ENCODE peak calls at places on chromosomes 4 and X, in eight cellular contexts. P is CD4-positive, alpha-beta memory T cell; N is psoas muscle; O is neuronal stem cell; M is H1; V is right cardiac atrium; A is breast epithelium; L is upper lobe of right lung. W is an unnamed sample. For H3K27me3 and H3K4me1, the result is how much of the 10 kb centered on the place peaks cover.

GRCh38 chr4:41678086-41678485 is 70.4 kb downstream of the PHOX2B start:
- DNase-seq in P (no peak), N (no peak), O (no peak), M (no peak), V (no peak), A (no peak), L (no peak), W (no peak)

GRCh38 chr4:105451346-105451745 is 22.5 kb downstream of the PPA2 start:
- DNase-seq in P (no peak), N (no peak), O (no peak), M (no peak), V (no peak), A (no peak), L (no peak), W (no peak)

GRCh38 chrX:14073158-14073557 is 43.5 kb upstream of the GEMIN8 start:
- DNase-seq in P (no peak), N (no peak), O (no peak), M (no peak), V (no peak), A (no peak), L (no peak), W (no peak)

GRCh38 chrX:79325263-79325958 is 41.7 kb downstream of the ITM2A start:
- DNase-seq in P (peak), N (no peak), O (no peak), M (no peak), V (no peak), A (no peak), L (no peak), W (no peak)

GRCh38 chr4:5897674-5898073 is 4.8 kb upstream of the CRMP1 start:
- DNase-seq in P (no peak), N (no peak), O (no peak), M (no peak), V (no peak), A (no peak), L (no peak), W (no peak)

GRCh38 chr4:42371306-42372063 is 25.8 kb upstream of the SHISA3 start:
- DNase-seq in P (no peak), N (no peak), O (no peak), M (no peak), V (no peak), A (no peak), L (no peak), W (no peak)

GRCh38 chr4:81826336-81826735 is 354.6 kb upstream of the RASGEF1B start:
- DNase-seq in P (no peak), N (no peak), O (no peak), M (no peak), V (no peak), A (no peak), L (no peak), W (no peak)

GRCh38 chr4:169615467-169616106 is 3.2 kb upstream of the NEK1 start:
- DNase-seq in P (no peak), N (no peak), O (no peak), M (no peak), V (no peak), A (no peak), L (no peak), W (no peak)

GRCh38 chr4:38385286-38386010 is 278.6 kb upstream of the KLF3 start:
- DNase-seq in P (no peak), N (no peak), O (no peak), M (no peak), V (no peak), A (no peak), L (no peak), W (no peak)

GRCh38 chr4:151798678-151799416 is 38.0 kb upstream of the GATB start:
- DNase-seq in P (no peak), N (no peak), O (no peak), M (no peak), V (no peak), A (no peak), L (no peak), W (no peak)

GRCh38 chrX:41868392-41868977 is 54.9 kb downstream of the CASK start:
- DNase-seq in P (no peak), N (no peak), O (no peak), M (no peak), V (no peak), A (no peak), L (no peak), W (no peak)

GRCh38 chr4:101960431-101960830 is 169.9 kb downstream of the BANK1 start:
- DNase-seq in P (no peak), N (no peak), O (no peak), M (no peak), V (no peak), A (no peak), L (no peak), W (no peak)

GRCh38 chrX:47222776-47223350 is 4.4 kb downstream of the CDK16 start:
- DNase-seq in P (no peak), N (no peak), O (no peak), M (no peak), V (no peak), A (no peak), L (no peak), W (no peak)

GRCh38 chrX:140439455-140439854 is 65.4 kb downstream of the SOX3 start:
- DNase-seq in P (no peak), N (no peak), O (peak), M (peak), V (peak), A (no peak), L (peak), W (no peak)

GRCh38 chr4:113050361-113050760 is 908 bp downstream of the ANK2 start:
- DNase-seq in P (no peak), N (no peak), O (no peak), M (no peak), V (no peak), A (no peak), L (no peak), W (no peak)

GRCh38 chr4:146347822-146348221 is 133.5 kb downstream of the REELD1 start:
- DNase-seq in P (no peak), N (no peak), O (no peak), M (no peak), V (no peak), A (no peak), L (no peak), W (no peak)

GRCh38 chr4:16205298-16206164 is 20.7 kb downstream of the TAPT1 start:
- DNase-seq in P (no peak), N (no peak), O (no peak), M (no peak), V (no peak), A (no peak), L (no peak), W (no peak)

GRCh38 chrX:136691028-136691809 is 43.3 kb downstream of the CD40LG start:
- DNase-seq in P (peak), N (no peak), O (no peak), M (no peak), V (no peak), A (no peak), L (no peak), W (no peak)

GRCh38 chr4:8528713-8529112 is 51.5 kb upstream of the GPR78 start:
- DNase-seq in P (no peak), N (no peak), O (no peak), M (no peak), V (no peak), A (no peak), L (no peak), W (no peak)

GRCh38 chr4:14434916-14435315 is 567.4 kb upstream of the CPEB2 start:
- DNase-seq in P (no peak), N (no peak), O (no peak), M (no peak), V (no peak), A (no peak), L (no peak), W (no peak)

GRCh38 chrX:154696328-154697045 is 43.1 kb upstream of the CTAG2 start:
- DNase-seq in P (no peak), N (no peak), O (no peak), M (no peak), V (no peak), A (no peak), L (no peak), W (no peak)

GRCh38 chrX:21740329-21741274 is 17.3 kb downstream of the SMPX start:
- DNase-seq in P (no peak), N (peak), O (no peak), M (no peak), V (peak), A (no peak), L (no peak), W (peak)

GRCh38 chrX:23659339-23659738 is 8.0 kb upstream of the PRDX4 start:
- DNase-seq in P (no peak), N (no peak), O (no peak), M (no peak), V (no peak), A (no peak), L (no peak), W (no peak)

GRCh38 chr4:5776510-5776909 is 65.5 kb downstream of the EVC start:
- DNase-seq in P (no peak), N (no peak), O (no peak), M (no peak), V (no peak), A (no peak), L (no peak), W (no peak)

DNA sequence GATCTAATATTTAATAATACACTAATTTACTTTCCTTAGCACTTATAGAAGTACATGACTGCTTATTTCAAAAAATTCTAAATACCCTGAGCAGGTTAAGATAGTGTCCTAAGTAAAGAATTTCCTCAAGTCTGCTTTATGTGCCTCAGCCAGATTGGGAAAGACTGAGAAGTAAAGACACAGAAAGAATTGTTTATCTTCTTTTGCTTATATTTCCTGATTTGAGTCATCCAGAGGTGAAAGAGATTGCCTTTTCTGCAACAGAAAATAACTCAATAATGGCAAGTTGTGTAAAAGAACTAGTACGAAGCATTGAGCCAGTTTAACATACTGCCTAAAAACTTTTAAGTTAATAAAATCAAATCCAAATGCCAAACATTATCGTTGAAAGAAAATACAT is 45.0 kb downstream of the NAF1 start:
- DNase-seq in P (no peak), N (no peak), O (no peak), M (no peak), V (no peak), A (no peak), L (no peak), W (no peak)
- H3K4me3 ChIP-seq in P (no peak), N (no peak), O (no peak), M (no peak), V (no peak), A (no peak), L (no peak), W (no peak)

GRCh38 chrX:78104447-78105176 is 564 bp downstream of the PGK1 start:
- DNase-seq in P (peak), N (peak), O (no peak), M (no peak), V (peak), A (peak), L (peak), W (peak)

GRCh38 chrX:78105944-78106650 is 2.0 kb downstream of the PGK1 start:
- DNase-seq in P (peak), N (no peak), O (no peak), M (no peak), V (no peak), A (no peak), L (no peak), W (no peak)

GRCh38 chrX:78111140-78111931 is 7.3 kb downstream of the PGK1 start:
- DNase-seq in P (no peak), N (no peak), O (no peak), M (no peak), V (no peak), A (no peak), L (no peak), W (no peak)

GRCh38 chrX:78106651-78106986 is 2.6 kb downstream of the PGK1 start:
- DNase-seq in P (no peak), N (no peak), O (no peak), M (no peak), V (no peak), A (no peak), L (no peak), W (no peak)

GRCh38 chrX:78109458-78109857 is 5.4 kb downstream of the PGK1 start:
- DNase-seq in P (no peak), N (no peak), O (no peak), M (no peak), V (no peak), A (no peak), L (no peak), W (no peak)
- H3K27me3 ChIP-seq in P (under half), N (under half), O (under half), M (under half), V (under half), A (under half), L (under half), W (under half)

GRCh38 chr4:73600917-73601316 is 19.3 kb downstream of the RASSF6 start:
- DNase-seq in P (no peak), N (no peak), O (no peak), M (no peak), V (no peak), A (no peak), L (no peak), W (no peak)
- H3K4me1 ChIP-seq in P (under half), N (under half), O (under half), M (under half), V (under half), A (under half), L (under half), W (under half)

GRCh38 chr4:90120037-90120436 is 7.2 kb upstream of the CCSER1 start:
- DNase-seq in P (no peak), N (no peak), O (no peak), M (no peak), V (no peak), A (no peak), L (no peak), W (no peak)

GRCh38 chr4:90126805-90127204 is 389 bp upstream of the CCSER1 start:
- DNase-seq in P (no peak), N (no peak), O (no peak), M (no peak), V (no peak), A (no peak), L (no peak), W (no peak)

GRCh38 chr4:90118547-90119211 is 8.5 kb upstream of the CCSER1 start:
- DNase-seq in P (no peak), N (no peak), O (no peak), M (no peak), V (no peak), A (no peak), L (no peak), W (no peak)

GRCh38 chr4:90120815-90121214 is 6.4 kb upstream of the CCSER1 start:
- DNase-seq in P (no peak), N (no peak), O (no peak), M (no peak), V (no peak), A (no peak), L (no peak), W (no peak)

DNA sequence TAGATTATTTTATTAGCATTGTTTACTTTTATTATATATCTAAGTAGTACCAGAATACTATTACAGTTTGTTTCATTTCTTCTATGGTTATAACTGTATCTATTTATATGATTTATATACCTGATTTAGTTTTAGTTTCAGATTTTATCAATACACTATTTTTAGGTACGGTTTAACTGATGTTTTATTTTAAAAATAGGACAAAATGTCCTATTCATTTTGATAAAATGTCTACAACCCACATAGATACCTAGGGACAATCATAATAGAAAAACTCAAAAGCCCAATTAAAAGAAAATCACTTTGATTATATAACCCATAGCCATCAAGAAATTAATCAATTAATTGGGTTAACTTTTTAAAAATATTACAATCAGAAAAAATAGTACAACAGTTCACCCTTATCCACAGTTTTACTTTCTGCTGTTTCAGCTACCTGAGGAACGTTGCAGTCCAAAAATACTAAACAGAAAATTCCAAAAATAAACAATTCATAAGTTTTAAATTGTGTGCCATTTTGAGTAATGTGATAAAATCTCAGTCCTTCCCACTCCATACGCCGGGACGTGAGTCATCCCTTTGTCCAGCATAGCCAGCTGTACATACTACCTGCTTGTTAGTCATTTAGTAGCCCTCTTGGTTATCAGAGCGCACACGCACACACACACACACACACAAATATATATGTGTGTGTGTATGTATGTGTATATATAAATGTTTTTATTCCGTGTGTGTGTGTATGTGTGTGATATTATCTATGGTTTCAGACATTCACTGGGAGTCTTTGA is 5.0 kb upstream of the CCSER1 start:
- DNase-seq in P (no peak), N (no peak), O (no peak), M (no peak), V (no peak), A (no peak), L (no peak), W (no peak)
- H3K4me3 ChIP-seq in P (no peak), N (no peak), O (no peak), M (no peak), V (no peak), A (no peak), L (no peak), W (no peak)

DNA sequence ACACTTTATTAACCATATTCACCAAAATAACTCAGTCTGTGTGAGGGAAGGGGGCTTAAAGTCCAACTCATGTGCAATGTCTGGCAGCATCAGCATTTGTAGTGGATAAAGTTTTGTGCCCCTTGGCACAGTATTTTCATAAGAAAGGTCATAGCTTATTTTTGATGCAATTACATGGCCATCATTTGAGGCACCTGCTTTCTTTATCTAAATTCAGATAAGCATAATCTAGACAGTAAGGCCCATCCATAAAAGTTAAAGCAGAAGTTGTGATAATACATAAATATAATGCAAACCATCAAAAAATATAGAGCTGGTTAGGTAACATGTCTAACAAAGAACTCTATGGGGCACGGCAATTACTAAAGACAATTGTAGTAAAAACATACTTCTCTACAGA is 763.7 kb downstream of the DMD start:
- DNase-seq in P (no peak), N (no peak), O (no peak), M (no peak), V (no peak), A (no peak), L (no peak), W (no peak)
- H3K27me3 ChIP-seq in P (under half), N (under half), O (under half), M (under half), V (under half), A (under half), L (under half), W (under half)

GRCh38 chr4:2792396-2792710 is 532 bp upstream of the SH3BP2 start:
- DNase-seq in P (no peak), N (no peak), O (no peak), M (no peak), V (no peak), A (no peak), L (no peak), W (peak)

GRCh38 chr4:2793920-2794706 is 1.2 kb downstream of the SH3BP2 start:
- DNase-seq in P (no peak), N (peak), O (no peak), M (no peak), V (peak), A (peak), L (peak), W (peak)

GRCh38 chr4:2791518-2792395 is 1.1 kb upstream of the SH3BP2 start:
- DNase-seq in P (no peak), N (peak), O (no peak), M (no peak), V (no peak), A (no peak), L (no peak), W (peak)

GRCh38 chr4:2793578-2793919 is 664 bp downstream of the SH3BP2 start:
- DNase-seq in P (no peak), N (peak), O (no peak), M (no peak), V (peak), A (no peak), L (peak), W (peak)

GRCh38 chr4:2792711-2793577 is at the start of gene SH3BP2:
- DNase-seq in P (no peak), N (peak), O (peak), M (peak), V (peak), A (peak), L (peak), W (peak)
- H3K4me1 ChIP-seq in P (under half), N (under half), O (under half), M (under half), V (under half), A (under half), L (half or more), W (half or more)

DNA sequence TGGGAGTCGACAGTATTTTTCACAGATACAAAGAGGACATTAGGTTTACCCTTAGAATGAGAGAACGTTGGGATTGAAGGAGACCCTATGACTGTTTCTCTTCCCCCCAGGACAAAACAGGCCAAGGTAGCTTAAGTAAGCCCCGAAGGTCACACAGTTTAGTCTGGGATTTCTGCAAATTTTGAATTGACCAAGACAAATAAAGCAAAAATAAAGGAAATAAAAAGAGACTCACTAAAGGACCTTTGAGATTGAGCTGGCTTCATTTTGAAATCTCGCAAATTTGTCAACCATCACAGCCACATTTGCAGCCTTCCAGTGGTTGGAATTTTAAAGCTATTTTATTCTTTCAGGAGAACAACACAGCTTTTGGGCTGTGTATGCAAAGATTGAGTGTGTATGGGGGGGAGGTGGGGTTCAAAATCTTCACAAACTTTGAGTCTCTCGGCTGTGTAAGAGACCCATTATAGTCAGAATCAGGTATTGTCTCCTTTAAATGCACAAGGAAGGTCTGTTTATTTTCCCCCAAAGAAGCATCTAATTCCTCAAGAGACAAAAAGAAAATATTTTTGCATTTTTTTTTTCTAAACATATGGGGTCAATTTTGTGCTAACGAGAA is 4.2 kb downstream of the TMSB4X start:
- DNase-seq in P (no peak), N (no peak), O (no peak), M (no peak), V (no peak), A (no peak), L (no peak), W (no peak)
- H3K4me3 ChIP-seq in P (peak), N (no peak), O (no peak), M (no peak), V (no peak), A (no peak), L (no peak), W (no peak)

GRCh38 chr4:52780206-52780605 is 29.0 kb upstream of the ERVMER34-1 start:
- DNase-seq in P (no peak), N (no peak), O (no peak), M (no peak), V (peak), A (no peak), L (no peak), W (peak)
- H3K27me3 ChIP-seq in P (under half), N (under half), O (under half), M (under half), V (under half), A (under half), L (under half), W (under half)